ENCODE peak calls at places on chromosomes 2 and 18, in nine cellular contexts. O is AG04449; D is astrocyte of the cerebellum; Y is mammary epithelial cell; Q is CD4-positive, alpha-beta memory T cell; R is CD8-positive, alpha-beta memory T cell; L is endothelial cell of umbilical vein; J is thoracic aorta; Z is lung. X is an unnamed sample.

GRCh38 chr2:12126325-12126724 is 379.9 kb downstream of the LPIN1 start:
- DNase-seq in O (no peak), D (no peak), Y (no peak), Q (no peak), R (no peak), L (peak), J (no peak), Z (no peak), X (no peak)

GRCh38 chr2:43083278-43083677 is 143.1 kb downstream of the ZFP36L2 start:
- DNase-seq in O (no peak), D (no peak), Y (no peak), Q (no peak), R (no peak), L (peak), J (no peak), Z (no peak), X (no peak)

GRCh38 chr2:111632661-111633060 is 251.3 kb downstream of the ANAPC1 start:
- DNase-seq in O (no peak), D (no peak), Y (no peak), Q (no peak), R (no peak), L (no peak), J (no peak), Z (no peak), X (no peak)

GRCh38 chr18:60358516-60358915 is 14.1 kb downstream of the MC4R start:
- DNase-seq in O (peak), D (no peak), Y (peak), Q (no peak), R (no peak), L (no peak), J (no peak), Z (no peak), X (no peak)

GRCh38 chr2:29606105-29606871 is 315.1 kb downstream of the ALK start:
- DNase-seq in O (peak), D (peak), Y (peak), Q (no peak), R (no peak), L (no peak), J (no peak), Z (no peak), X (no peak)

GRCh38 chr2:26988165-26988879 is 17.9 kb downstream of the MAPRE3 start:
- DNase-seq in O (peak), D (peak), Y (peak), Q (no peak), R (no peak), L (no peak), J (no peak), Z (no peak), X (no peak)

GRCh38 chr2:236696866-236697265 is 127.2 kb downstream of the ACKR3 start:
- DNase-seq in O (no peak), D (no peak), Y (no peak), Q (no peak), R (no peak), L (no peak), J (no peak), Z (no peak), X (no peak)

GRCh38 chr2:149601141-149601796 is 13.7 kb upstream of the MMADHC start:
- DNase-seq in O (no peak), D (no peak), Y (peak), Q (no peak), R (no peak), L (peak), J (no peak), Z (no peak), X (no peak)

GRCh38 chr18:59837586-59837985 is 62.2 kb upstream of the PMAIP1 start:
- DNase-seq in O (no peak), D (peak), Y (peak), Q (peak), R (peak), L (peak), J (no peak), Z (peak), X (peak)

GRCh38 chr18:48547456-48548403 is 8.9 kb downstream of the CTIF start:
- DNase-seq in O (peak), D (no peak), Y (peak), Q (no peak), R (no peak), L (no peak), J (peak), Z (no peak), X (no peak)

GRCh38 chr2:110717734-110718133 is 14.6 kb upstream of the ACOXL start:
- DNase-seq in O (no peak), D (no peak), Y (no peak), Q (no peak), R (no peak), L (no peak), J (no peak), Z (no peak), X (no peak)

DNA sequence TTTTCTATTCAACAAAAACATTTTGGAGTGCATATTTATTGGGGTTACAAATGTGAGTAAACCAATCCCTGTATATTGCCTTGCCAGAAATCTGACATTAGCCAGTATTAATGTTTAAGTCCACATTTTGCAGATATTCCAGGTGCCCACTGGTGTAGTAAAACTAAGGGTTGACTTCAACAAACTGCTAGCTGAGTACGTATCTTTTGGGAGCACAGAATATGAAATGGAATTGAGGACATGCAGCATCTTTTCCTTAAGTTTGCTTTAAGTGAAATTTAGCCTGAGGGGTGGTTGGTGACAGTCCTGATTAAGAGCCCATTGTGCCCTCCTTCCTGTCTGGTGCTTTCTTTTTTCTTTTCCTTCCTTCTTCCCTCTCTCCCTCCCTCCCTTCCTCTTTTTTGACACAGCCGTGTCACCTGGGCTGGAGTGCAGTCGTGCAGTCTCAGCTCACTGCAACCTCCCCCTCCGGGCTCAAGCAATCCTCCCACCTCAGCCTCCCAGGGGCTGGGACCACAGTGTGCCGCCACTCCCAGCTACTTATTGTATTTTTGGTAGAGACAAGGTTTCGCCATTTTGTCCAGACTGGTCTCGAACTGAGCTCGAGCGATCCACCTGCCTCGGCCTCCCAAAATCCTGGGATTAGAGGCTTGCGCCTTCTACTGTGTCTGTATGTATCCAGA is 1.6 kb downstream of the NUP35 start:
- DNase-seq in O (no peak), D (no peak), Y (no peak), Q (no peak), R (no peak), L (no peak), J (no peak), Z (no peak), X (no peak)
- H3K4me3 ChIP-seq in O (peak), D (peak), Y (peak), Q (no peak), R (no peak), L (no peak), J (peak), Z (no peak), X (peak)

GRCh38 chr2:5453224-5453623 is 239.0 kb upstream of the SOX11 start:
- DNase-seq in O (no peak), D (no peak), Y (no peak), Q (no peak), R (no peak), L (no peak), J (no peak), Z (no peak), X (no peak)
- H3K4me3 ChIP-seq in O (no peak), D (no peak), Y (no peak), Q (no peak), R (no peak), L (no peak), J (no peak), Z (no peak), X (no peak)

DNA sequence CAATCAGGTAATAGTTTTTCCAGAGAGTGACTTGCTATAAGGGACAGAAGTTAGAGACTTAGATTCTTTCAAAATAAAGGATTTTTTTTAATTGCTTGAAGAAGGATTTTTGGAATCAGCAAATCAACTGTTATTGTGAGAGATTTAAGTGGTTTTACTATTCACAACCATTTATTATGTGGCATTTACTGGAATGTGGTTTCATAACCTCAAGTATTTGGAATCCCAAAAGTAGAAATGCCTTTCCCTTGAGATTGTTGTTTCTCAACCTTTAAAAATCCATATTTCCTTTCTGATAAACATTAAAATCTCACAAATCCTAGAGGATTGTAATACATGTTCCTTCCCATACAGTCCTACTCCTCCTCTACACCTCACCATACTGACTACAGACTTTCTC is 5.0 kb downstream of the TANK start:
- DNase-seq in O (peak), D (peak), Y (peak), Q (no peak), R (no peak), L (no peak), J (no peak), Z (no peak), X (no peak)
- H3K4me3 ChIP-seq in O (no peak), D (no peak), Y (no peak), Q (no peak), R (no peak), L (no peak), J (no peak), Z (no peak), X (no peak)

DNA sequence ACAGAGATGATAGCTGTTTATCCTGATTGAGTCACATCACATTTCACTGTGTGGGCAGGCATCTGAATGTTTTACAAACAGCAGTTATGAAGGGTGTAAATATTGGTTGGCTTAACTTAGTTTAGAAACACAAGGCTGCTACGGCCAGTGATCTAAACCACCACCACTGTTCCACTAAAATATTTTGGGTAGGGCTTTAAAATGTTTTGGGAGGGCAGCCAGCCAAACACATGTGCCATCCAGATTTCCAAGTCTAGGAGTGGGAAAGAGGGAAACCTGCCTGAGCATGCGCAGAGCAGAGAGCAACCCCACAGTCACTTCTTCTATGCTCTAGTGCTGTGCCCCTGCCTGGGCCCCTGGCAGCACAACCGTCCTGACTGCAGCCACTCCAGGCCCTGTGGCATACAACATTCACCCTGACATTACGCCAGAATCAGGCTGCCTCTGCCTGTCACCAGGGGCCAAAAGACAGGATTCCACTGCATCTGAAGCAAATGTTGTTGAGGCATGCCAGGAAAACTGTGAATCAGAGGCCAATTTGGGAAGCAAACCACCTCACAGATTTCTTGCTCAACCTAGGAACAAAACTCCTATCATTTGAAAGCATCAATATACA is 74.8 kb upstream of the COL5A2 start:
- DNase-seq in O (no peak), D (no peak), Y (peak), Q (no peak), R (no peak), L (no peak), J (peak), Z (peak), X (no peak)
- H3K4me3 ChIP-seq in O (no peak), D (no peak), Y (no peak), Q (no peak), R (no peak), L (no peak), J (no peak), Z (no peak), X (no peak)

DNA sequence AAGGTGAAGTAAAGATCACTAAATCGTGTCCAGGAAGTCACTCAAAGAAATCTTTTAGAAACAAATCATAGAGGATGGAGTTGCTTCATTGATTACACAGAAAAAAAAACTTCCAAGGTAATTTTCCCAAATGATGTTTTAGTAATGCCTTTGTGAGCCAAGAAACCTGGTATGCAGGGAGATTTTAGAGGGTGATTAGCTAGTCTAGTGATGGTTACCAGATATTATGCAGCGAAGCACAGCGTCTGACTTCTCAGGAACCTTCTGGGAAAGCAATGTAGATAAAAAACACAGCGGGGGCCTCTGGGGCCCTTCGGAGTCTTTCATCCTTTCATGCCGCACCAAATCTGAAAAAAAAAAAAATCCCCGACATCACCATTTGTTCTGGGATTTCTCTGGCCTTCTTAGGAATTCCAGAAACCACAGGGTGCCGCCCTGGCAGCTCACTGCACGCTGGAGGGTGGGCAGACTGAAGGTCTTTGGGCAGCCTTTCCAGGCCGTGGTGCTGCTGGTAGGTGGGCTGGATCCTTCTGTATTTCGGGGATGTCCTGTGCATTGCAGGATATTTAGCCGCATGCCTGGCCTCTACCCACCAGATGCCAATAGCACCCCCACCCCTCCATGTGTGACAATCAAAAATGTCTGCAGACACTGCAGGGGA is 17.3 kb downstream of the ALPK2 start:
- DNase-seq in O (no peak), D (peak), Y (peak), Q (no peak), R (no peak), L (no peak), J (no peak), Z (no peak), X (no peak)
- H3K4me3 ChIP-seq in O (no peak), D (no peak), Y (no peak), Q (no peak), R (no peak), L (no peak), J (no peak), Z (no peak), X (no peak)

GRCh38 chr2:23713352-23713751 is 213.6 kb downstream of the ATAD2B start:
- DNase-seq in O (no peak), D (no peak), Y (no peak), Q (no peak), R (no peak), L (no peak), J (no peak), Z (no peak), X (no peak)
- H3K4me3 ChIP-seq in O (no peak), D (no peak), Y (no peak), Q (no peak), R (no peak), L (no peak), J (no peak), Z (no peak), X (no peak)